ENCODE peak calls at places on chromosomes 5 and 9, in eight cellular contexts. V is astrocyte, E is left ventricle myocardium inferior, H is fibroblast of mammary gland, R is bronchial epithelial cell, F is OCI-LY7, Z is fibroblast of the aortic adventitia, W is MCF 10A. S is an unnamed sample.

GRCh38 chr9:71594566-71594965 is 173.7 kb downstream of the CEMIP2 start:
- DNase-seq in Z (no peak), E (no peak), V (no peak), F (no peak), H (no peak), R (no peak), W (no peak), S (no peak)

GRCh38 chr9:133737071-133737773 is 930 bp downstream of the SARDH start:
- DNase-seq in W (no peak), F (no peak), Z (no peak), V (no peak), R (no peak), H (no peak), E (no peak), S (no peak)

GRCh38 chr9:116937361-116937760 is 250.3 kb downstream of the TRIM32 start:
- DNase-seq in E (no peak), V (peak; percentile 10), R (peak; percentile 51), W (no peak), F (no peak), Z (no peak), H (no peak), S (no peak)

GRCh38 chr5:89034588-89034987 is 151.6 kb upstream of the MEF2C start:
- DNase-seq in R (peak; percentile 50), Z (peak; percentile 27), E (no peak), H (peak; percentile 30), F (no peak), V (no peak), W (no peak), S (peak; percentile 2)

GRCh38 chr5:127970081-127970480 is 113.5 kb upstream of the SLC12A2 start:
- DNase-seq in V (no peak), H (no peak), Z (no peak), F (no peak), R (peak; percentile 41), W (no peak), E (no peak), S (no peak)

GRCh38 chr5:172451771-172452197 is 2.5 kb downstream of the SH3PXD2B start:
- DNase-seq in W (peak; percentile 74), F (no peak), Z (peak; percentile 81), H (peak; percentile 98), V (peak; percentile 84), E (no peak), R (peak; percentile 90), S (peak; percentile 64)

GRCh38 chr5:96785271-96785670 is 22.5 kb downstream of the ERAP1 start:
- DNase-seq in F (no peak), V (no peak), E (no peak), Z (no peak), R (no peak), H (no peak), W (no peak), S (no peak)

GRCh38 chr5:59253625-59254024 is 639.9 kb downstream of the PDE4D start:
- DNase-seq in Z (no peak), F (no peak), H (no peak), R (no peak), E (no peak), V (no peak), W (no peak), S (no peak)

GRCh38 chr5:82820958-82821880 is 256.0 kb downstream of the TMEM167A start:
- DNase-seq in V (no peak), W (no peak), Z (no peak), F (no peak), R (no peak), E (no peak), H (no peak), S (no peak)

GRCh38 chr9:128818839-128819715 is 777 bp downstream of the ENDOG start:
- DNase-seq in H (no peak), E (peak; percentile 40), V (no peak), Z (peak; percentile 5), F (peak; percentile 62), W (peak; percentile 13), R (no peak), S (no peak)

GRCh38 chr9:116464987-116465571 is 222.0 kb upstream of the TRIM32 start:
- DNase-seq in F (no peak), W (no peak), H (no peak), V (no peak), Z (no peak), E (no peak), R (no peak), S (no peak)

GRCh38 chr5:3844266-3844665 is 248.6 kb downstream of the IRX1 start:
- DNase-seq in W (no peak), Z (no peak), V (no peak), H (no peak), E (no peak), R (no peak), F (no peak), S (no peak)
- TF ChIP-seq CTCF in W (no peak), Z (no peak), V (no peak), H (no peak), E (no peak), R (no peak), F (no peak), S (no peak)

GRCh38 chr9:36113999-36114398 is 22.5 kb upstream of the GLIPR2 start:
- DNase-seq in W (no peak), H (no peak), V (no peak), Z (no peak), E (no peak), R (no peak), F (no peak), S (no peak)

GRCh38 chr9:36112516-36112915 is 24.0 kb upstream of the GLIPR2 start:
- DNase-seq in E (no peak), F (no peak), Z (no peak), H (no peak), V (no peak), W (no peak), R (no peak), S (no peak)

DNA sequence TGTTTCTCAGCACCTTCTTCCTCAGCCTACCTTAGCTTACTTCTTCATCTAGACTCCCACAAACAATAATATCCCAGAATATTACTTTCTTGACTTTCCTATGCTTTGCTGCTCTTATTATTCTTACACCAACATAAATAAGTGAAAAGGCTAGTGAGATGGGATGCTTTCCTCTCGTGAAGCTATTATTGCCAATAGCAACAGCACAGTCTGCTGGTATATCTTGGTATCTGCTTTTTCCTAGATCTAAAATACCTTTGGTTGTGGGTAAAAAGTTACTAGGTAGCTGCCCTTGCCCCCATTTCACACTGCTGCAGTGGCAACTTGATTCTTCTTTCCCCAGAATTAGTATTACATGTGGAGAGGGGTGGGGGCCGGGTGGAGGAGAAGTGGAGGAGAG is 26.1 kb upstream of the GLIPR2 start:
- DNase-seq in Z (no peak), R (no peak), F (no peak), E (no peak), W (no peak), H (no peak), V (no peak), S (no peak)
- TF ChIP-seq CTCF in Z (peak; percentile 17), R (no peak), F (peak; percentile 56), E (no peak), W (no peak), H (peak; percentile 13), V (no peak), S (peak; percentile 26)

GRCh38 chr5:115549154-115549553 is 4.6 kb upstream of the FEM1C start:
- DNase-seq in Z (no peak), H (peak; percentile 31), F (peak; percentile 59), W (peak; percentile 24), V (no peak), R (peak; percentile 15), E (no peak), S (no peak)
- TF ChIP-seq CTCF in Z (peak; percentile 8), H (peak; percentile 30), F (peak; percentile 74), W (no peak), V (peak; percentile 35), R (no peak), E (peak; percentile 3), S (peak; percentile 64)

DNA sequence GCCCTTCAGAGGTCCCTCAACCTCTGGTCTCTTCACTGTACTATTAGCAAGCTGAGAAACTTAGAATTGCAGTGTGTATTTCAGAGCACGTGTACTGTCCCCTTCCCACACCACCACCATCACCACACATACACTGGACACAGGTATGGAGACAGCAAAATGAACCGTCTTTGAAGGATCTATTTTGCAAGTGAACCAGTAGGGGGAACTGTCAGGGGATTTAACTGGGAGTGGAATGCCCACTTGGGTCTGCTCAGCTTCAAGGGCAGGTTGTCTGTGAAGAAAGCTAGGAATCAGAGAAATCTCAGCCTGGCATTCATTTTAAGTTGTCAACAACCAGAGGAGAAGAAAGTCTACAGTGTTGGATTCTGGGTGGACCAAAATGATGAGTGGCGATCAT is 147.0 kb downstream of the DCP2 start:
- DNase-seq in W (peak; percentile 31), E (no peak), H (peak; percentile 23), R (no peak), F (peak; percentile 8), Z (no peak), V (no peak), S (no peak)
- TF ChIP-seq CTCF in W (no peak), E (peak; percentile 25), H (peak; percentile 22), R (no peak), F (peak; percentile 64), Z (peak; percentile 14), V (peak; percentile 16), S (peak; percentile 43)